ENCODE peak calls at places on chromosomes 7 and 10, in four cellular contexts. One of them, this sample, is unnamed.
A peak's percentile ranks its signal among the peaks of the same experiment; 100 is the strongest.

GRCh38 chr7:47253650-47254080 is 328.2 kb downstream of the TNS3 start:
- DNase-seq in HCT116: peak; percentile 21
- DNase-seq in transverse colon: peak; percentile 28
- DNase-seq in A549: peak; percentile 69
- DNase-seq in this sample: peak; percentile 24

GRCh38 chr7:157565201-157565626 is 228.4 kb downstream of the DNAJB6 start:
- DNase-seq in HCT116: peak; percentile 65
- DNase-seq in transverse colon: no peak
- DNase-seq in A549: no peak
- DNase-seq in this sample: no peak

GRCh38 chr10:78900715-78901430 is 167.9 kb upstream of the ZMIZ1 start:
- DNase-seq in HCT116: no peak
- DNase-seq in transverse colon: no peak
- DNase-seq in A549: no peak
- DNase-seq in this sample: no peak

GRCh38 chr7:15481127-15481526 is 80.7 kb downstream of the AGMO start:
- DNase-seq in HCT116: no peak
- DNase-seq in transverse colon: no peak
- DNase-seq in A549: no peak
- DNase-seq in this sample: no peak

GRCh38 chr7:135978624-135979023 is 1.5 kb upstream of the MTPN start:
- DNase-seq in HCT116: no peak
- DNase-seq in transverse colon: no peak
- DNase-seq in A549: no peak
- DNase-seq in this sample: no peak

GRCh38 chr7:96655956-96656355 is 53.7 kb downstream of the SEM1 start:
- DNase-seq in HCT116: no peak
- DNase-seq in transverse colon: no peak
- DNase-seq in A549: no peak
- DNase-seq in this sample: no peak

GRCh38 chr7:47418910-47419309 is 163.0 kb downstream of the TNS3 start:
- DNase-seq in HCT116: no peak
- DNase-seq in transverse colon: no peak
- DNase-seq in A549: no peak
- DNase-seq in this sample: no peak

GRCh38 chr7:9711259-9711658 is 1262.4 kb upstream of the PHF14 start:
- DNase-seq in HCT116: no peak
- DNase-seq in transverse colon: no peak
- DNase-seq in A549: no peak
- DNase-seq in this sample: no peak

GRCh38 chr7:9608560-9608959 is 1175.2 kb downstream of the NXPH1 start:
- DNase-seq in HCT116: no peak
- DNase-seq in transverse colon: no peak
- DNase-seq in A549: no peak
- DNase-seq in this sample: no peak

GRCh38 chr10:132912685-132913558 is 29.4 kb downstream of the CFAP46 start:
- DNase-seq in HCT116: no peak
- DNase-seq in transverse colon: peak; percentile 8
- DNase-seq in A549: no peak
- DNase-seq in this sample: no peak

GRCh38 chr10:57867226-57867625 is 400.5 kb downstream of the IPMK start:
- DNase-seq in HCT116: no peak
- DNase-seq in transverse colon: no peak
- DNase-seq in A549: no peak
- DNase-seq in this sample: no peak

GRCh38 chr10:112663181-112663879 is 216.3 kb downstream of the VTI1A start:
- DNase-seq in HCT116: peak; percentile 75
- DNase-seq in transverse colon: no peak
- DNase-seq in A549: peak; percentile 15
- DNase-seq in this sample: no peak

GRCh38 chr7:88758355-88759215 is 915 bp upstream of the ZNF804B start:
- DNase-seq in HCT116: no peak
- DNase-seq in transverse colon: no peak
- DNase-seq in A549: no peak
- DNase-seq in this sample: no peak

GRCh38 chr7:53604201-53604600 is 568.8 kb downstream of the POM121L12 start:
- DNase-seq in HCT116: no peak
- DNase-seq in transverse colon: no peak
- DNase-seq in A549: no peak
- DNase-seq in this sample: no peak

GRCh38 chr10:51469666-51470065 is 229.7 kb downstream of the CSTF2T start:
- DNase-seq in HCT116: no peak
- DNase-seq in transverse colon: no peak
- DNase-seq in A549: no peak
- DNase-seq in this sample: no peak

GRCh38 chr7:64907641-64908326 is 4.7 kb downstream of the ZNF273 start:
- DNase-seq in HCT116: no peak
- DNase-seq in transverse colon: no peak
- DNase-seq in A549: no peak
- DNase-seq in this sample: no peak

GRCh38 chr7:115475774-115476407 is 554.0 kb downstream of the MDFIC start:
- DNase-seq in HCT116: no peak
- DNase-seq in transverse colon: peak; percentile 15
- DNase-seq in A549: no peak
- DNase-seq in this sample: no peak

GRCh38 chr7:26618458-26618857 is 245.9 kb downstream of the SKAP2 start:
- DNase-seq in HCT116: no peak
- DNase-seq in transverse colon: no peak
- DNase-seq in A549: no peak
- DNase-seq in this sample: no peak

GRCh38 chr10:112951349-112952281 is 1.6 kb downstream of the TCF7L2 start:
- DNase-seq in HCT116: peak; percentile 72
- DNase-seq in transverse colon: peak; percentile 67
- DNase-seq in A549: peak; percentile 53
- DNase-seq in this sample: peak; percentile 39

GRCh38 chr10:100186813-100187212 is 984 bp upstream of the ERLIN1 start:
- DNase-seq in HCT116: peak; percentile 16
- DNase-seq in transverse colon: no peak
- DNase-seq in A549: no peak
- DNase-seq in this sample: peak; percentile 61

GRCh38 chr7:134520130-134520529 is 7.2 kb upstream of the AKR1B10 start:
- DNase-seq in HCT116: no peak
- DNase-seq in transverse colon: no peak
- DNase-seq in A549: peak; percentile 67
- DNase-seq in this sample: no peak

GRCh38 chr10:117550042-117550441 is 7.5 kb downstream of the EMX2 start:
- DNase-seq in HCT116: no peak
- DNase-seq in transverse colon: no peak
- DNase-seq in A549: no peak
- DNase-seq in this sample: no peak
- TF ChIP-seq POLR2A in HCT116: no peak
- TF ChIP-seq POLR2A in transverse colon: no peak
- TF ChIP-seq POLR2A in A549: no peak
- TF ChIP-seq POLR2A in this sample: no peak

GRCh38 chr7:77202544-77202976 is 2.9 kb upstream of the FGL2 start:
- DNase-seq in HCT116: no peak
- DNase-seq in transverse colon: peak; percentile 37
- DNase-seq in A549: no peak
- DNase-seq in this sample: no peak
- TF ChIP-seq POLR2A in HCT116: no peak
- TF ChIP-seq POLR2A in transverse colon: no peak
- TF ChIP-seq POLR2A in A549: no peak
- TF ChIP-seq POLR2A in this sample: no peak

GRCh38 chr10:125550362-125550761 is 132.6 kb downstream of the TEX36 start:
- DNase-seq in HCT116: no peak
- DNase-seq in transverse colon: no peak
- DNase-seq in A549: no peak
- DNase-seq in this sample: no peak
- TF ChIP-seq POLR2A in HCT116: no peak
- TF ChIP-seq POLR2A in transverse colon: no peak
- TF ChIP-seq POLR2A in A549: no peak
- TF ChIP-seq POLR2A in this sample: no peak

GRCh38 chr7:128739048-128739962 is at the start of gene CALU:
- DNase-seq in HCT116: peak; percentile 86
- DNase-seq in transverse colon: peak; percentile 97
- DNase-seq in A549: peak; percentile 99
- DNase-seq in this sample: peak; percentile 96
- TF ChIP-seq POLR2A in HCT116: no peak
- TF ChIP-seq POLR2A in transverse colon: peak; percentile 87
- TF ChIP-seq POLR2A in A549: peak; percentile 73
- TF ChIP-seq POLR2A in this sample: peak; percentile 86

DNA sequence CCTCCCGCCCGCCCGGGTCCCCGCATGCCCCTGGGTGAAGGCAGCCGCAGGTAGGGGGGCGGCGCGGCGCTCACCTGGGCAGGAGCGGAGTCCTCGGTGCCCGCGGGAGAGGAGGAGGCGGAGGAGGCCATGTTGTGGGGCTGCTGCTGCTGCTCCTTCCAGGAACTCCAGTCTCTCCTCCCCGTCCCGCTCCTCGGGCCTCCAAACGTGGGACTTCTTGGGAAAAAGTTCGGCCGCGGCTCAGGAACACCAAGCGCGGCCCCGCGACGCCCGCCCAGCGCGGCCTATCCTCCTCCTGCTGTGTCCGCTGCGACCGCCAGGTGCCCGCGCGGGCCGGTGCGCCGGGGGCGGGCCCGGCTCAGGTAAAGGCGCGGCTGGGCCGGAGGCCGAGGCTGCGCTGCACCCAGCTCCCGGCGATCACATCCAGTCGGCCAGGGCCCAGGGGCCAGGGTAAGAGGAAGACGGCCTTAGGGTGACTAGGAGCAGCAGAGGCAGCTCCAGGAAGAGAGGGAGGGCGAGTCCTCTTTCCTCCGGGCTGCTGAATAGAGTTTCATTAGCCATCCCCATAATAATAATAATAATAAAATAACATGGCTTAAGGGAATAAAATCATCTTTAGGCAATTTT is 45.0 kb upstream of the CDK1 start:
- DNase-seq in HCT116: peak; percentile 39
- DNase-seq in transverse colon: peak; percentile 78
- DNase-seq in A549: peak; percentile 65
- DNase-seq in this sample: no peak
- TF ChIP-seq POLR2A in HCT116: no peak
- TF ChIP-seq POLR2A in transverse colon: peak; percentile 51
- TF ChIP-seq POLR2A in A549: no peak
- TF ChIP-seq POLR2A in this sample: no peak

DNA sequence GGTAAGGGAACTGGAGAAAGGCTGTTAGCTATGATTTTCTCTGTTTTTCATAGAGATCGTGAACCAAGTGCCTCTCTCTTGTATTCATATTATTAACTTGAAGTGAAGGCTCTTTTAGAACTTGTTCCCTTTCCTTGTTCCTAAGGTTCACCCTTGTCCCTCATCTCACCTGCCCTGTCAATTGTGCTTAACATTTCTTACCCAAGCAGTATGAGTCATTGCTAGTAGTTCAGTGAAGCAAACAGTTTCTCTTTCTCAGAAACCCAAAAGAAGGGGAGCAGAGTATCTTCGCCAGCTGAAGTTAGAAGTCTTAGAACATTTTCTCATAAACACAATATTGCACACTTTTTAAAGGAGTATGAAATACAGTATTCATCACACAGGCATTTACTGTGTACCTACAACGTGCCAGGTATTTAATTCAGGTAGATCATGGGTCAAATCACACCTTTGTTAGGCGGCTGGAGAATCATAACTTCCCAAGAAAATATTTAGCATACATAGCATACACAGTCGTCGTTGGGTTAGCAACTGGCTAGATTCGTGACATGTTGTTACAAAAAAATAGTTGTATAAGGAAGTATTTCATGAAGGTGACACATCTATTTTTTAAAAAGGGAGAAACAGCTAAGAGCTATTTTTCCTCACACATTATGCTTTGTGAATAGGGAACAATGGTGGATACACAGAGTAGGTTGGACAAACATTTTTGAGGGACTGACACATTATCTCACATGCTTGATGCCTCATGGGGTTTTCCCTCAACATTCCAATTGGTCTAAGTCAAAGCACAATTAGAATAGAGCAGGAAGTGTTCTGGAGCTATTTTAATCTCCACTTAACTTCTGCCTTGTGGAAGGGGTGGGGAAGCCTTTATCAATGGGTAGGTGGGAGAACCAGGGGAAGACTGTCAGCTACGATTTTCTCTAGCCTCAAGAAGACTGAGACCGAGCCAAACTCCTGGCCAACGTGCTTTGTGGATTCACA is 13.2 kb downstream of the HDAC9 start:
- DNase-seq in HCT116: peak; percentile 66
- DNase-seq in transverse colon: no peak
- DNase-seq in A549: peak; percentile 23
- DNase-seq in this sample: no peak
- TF ChIP-seq POLR2A in HCT116: no peak
- TF ChIP-seq POLR2A in transverse colon: no peak
- TF ChIP-seq POLR2A in A549: no peak
- TF ChIP-seq POLR2A in this sample: no peak

GRCh38 chr10:49629286-49629915 is 15.6 kb downstream of the CHAT start:
- DNase-seq in HCT116: no peak
- DNase-seq in transverse colon: no peak
- DNase-seq in A549: no peak
- DNase-seq in this sample: no peak

GRCh38 chr10:49632406-49633317 is 18.8 kb downstream of the CHAT start:
- DNase-seq in HCT116: peak; percentile 8
- DNase-seq in transverse colon: no peak
- DNase-seq in A549: no peak
- DNase-seq in this sample: no peak

GRCh38 chr10:49631975-49632374 is 18.1 kb downstream of the CHAT start:
- DNase-seq in HCT116: no peak
- DNase-seq in transverse colon: no peak
- DNase-seq in A549: no peak
- DNase-seq in this sample: no peak

GRCh38 chr10:49633327-49634045 is 19.6 kb downstream of the CHAT start:
- DNase-seq in HCT116: no peak
- DNase-seq in transverse colon: peak; percentile 1
- DNase-seq in A549: no peak
- DNase-seq in this sample: no peak

GRCh38 chr10:49634053-49634660 is 20.3 kb downstream of the CHAT start:
- DNase-seq in HCT116: no peak
- DNase-seq in transverse colon: no peak
- DNase-seq in A549: no peak
- DNase-seq in this sample: no peak
- TF ChIP-seq POLR2A in HCT116: no peak
- TF ChIP-seq POLR2A in transverse colon: no peak
- TF ChIP-seq POLR2A in A549: no peak
- TF ChIP-seq POLR2A in this sample: no peak

GRCh38 chr10:12349628-12350166 is 350 bp downstream of the CAMK1D start:
- DNase-seq in HCT116: no peak
- DNase-seq in transverse colon: no peak
- DNase-seq in A549: no peak
- DNase-seq in this sample: peak; percentile 52

GRCh38 chr10:12350167-12350872 is 973 bp downstream of the CAMK1D start:
- DNase-seq in HCT116: no peak
- DNase-seq in transverse colon: peak; percentile 67
- DNase-seq in A549: peak; percentile 51
- DNase-seq in this sample: peak; percentile 56

GRCh38 chr10:12348341-12348869 is 942 bp upstream of the CAMK1D start:
- DNase-seq in HCT116: no peak
- DNase-seq in transverse colon: peak; percentile 31
- DNase-seq in A549: no peak
- DNase-seq in this sample: no peak

GRCh38 chr10:12350925-12351324 is 1.6 kb downstream of the CAMK1D start:
- DNase-seq in HCT116: no peak
- DNase-seq in transverse colon: no peak
- DNase-seq in A549: no peak
- DNase-seq in this sample: no peak

GRCh38 chr10:12348870-12349627 is at the start of gene CAMK1D:
- DNase-seq in HCT116: no peak
- DNase-seq in transverse colon: peak; percentile 91
- DNase-seq in A549: peak; percentile 60
- DNase-seq in this sample: peak; percentile 93
- TF ChIP-seq POLR2A in HCT116: no peak
- TF ChIP-seq POLR2A in transverse colon: peak; percentile 60
- TF ChIP-seq POLR2A in A549: peak; percentile 28
- TF ChIP-seq POLR2A in this sample: no peak

This sample was measured in erythroblast.